ENCODE peak calls at places on chromosomes 4 and X, in four cellular contexts. W is SK-N-SH, D is MM.1S, E is GM23248. A is an unnamed sample.
A peak's percentile ranks its signal among the peaks of the same experiment; 100 is the strongest.

GRCh38 chr4:21893136-21893535 is 55.4 kb downstream of the KCNIP4 start:
- DNase-seq in D (no peak), E (peak; percentile 22), W (no peak), A (no peak)

GRCh38 chr4:103008875-103009729 is 10.4 kb downstream of the SLC9B1 start:
- DNase-seq in D (peak; percentile 72), W (peak; percentile 54), E (peak; percentile 76), A (peak; percentile 78)

GRCh38 chrX:15816453-15816838 is 26.2 kb downstream of the ZRSR2 start:
- DNase-seq in W (no peak), E (peak; percentile 5), D (no peak), A (peak; percentile 51)

GRCh38 chr4:53505947-53506346 is 85.3 kb downstream of the LNX1 start:
- DNase-seq in E (no peak), D (no peak), W (no peak), A (peak; percentile 31)

GRCh38 chr4:46844325-46844917 is 64.6 kb downstream of the COX7B2 start:
- DNase-seq in W (peak; percentile 23), E (peak; percentile 62), D (peak; percentile 79), A (peak; percentile 82)

GRCh38 chr4:184287697-184288255 is 70.1 kb upstream of the ENPP6 start:
- DNase-seq in E (peak; percentile 60), W (no peak), D (peak; percentile 75), A (peak; percentile 29)

GRCh38 chr4:140711910-140712309 is 44.3 kb downstream of the TBC1D9 start:
- DNase-seq in E (no peak), W (no peak), D (no peak), A (peak; percentile 42)

GRCh38 chr4:610411-611261 is 14.7 kb upstream of the PDE6B start:
- DNase-seq in W (no peak), D (no peak), E (peak; percentile 63), A (no peak)

GRCh38 chr4:42237451-42237850 is 85.0 kb upstream of the BEND4 start:
- DNase-seq in W (no peak), E (no peak), D (no peak), A (no peak)

GRCh38 chr4:38759790-38760122 is 23.0 kb downstream of the TLR10 start:
- DNase-seq in W (no peak), D (no peak), E (no peak), A (no peak)

GRCh38 chr4:117983541-117984451 is 50.5 kb upstream of the NDST3 start:
- DNase-seq in E (no peak), D (no peak), W (no peak), A (no peak)

DNA sequence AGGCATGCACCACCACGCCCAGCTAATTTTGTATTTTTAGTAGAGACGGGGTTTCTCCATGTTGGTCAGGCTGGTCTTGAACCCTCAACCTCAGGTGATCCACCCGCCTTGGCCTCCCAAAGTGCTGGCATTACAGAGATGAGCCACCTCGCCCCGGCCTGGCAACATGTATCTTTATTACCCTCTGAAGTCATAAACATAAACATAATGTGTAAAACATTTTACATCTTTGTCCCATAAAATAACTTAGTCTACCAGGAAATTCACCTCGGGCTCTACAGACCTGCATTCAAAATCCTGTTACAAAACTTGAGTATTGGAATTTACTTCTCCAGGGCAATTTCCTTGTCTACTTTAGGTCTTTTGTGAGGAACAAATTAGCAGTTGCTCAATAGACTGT is 68.1 kb upstream of the DUSP21 start:
- DNase-seq in D (no peak), W (no peak), E (no peak), A (no peak)
- H3K9me2 ChIP-seq in D (no peaks in the 10 kb centered on the region), W (no peaks in the 10 kb centered on the region), E (no peaks in the 10 kb centered on the region), A (no peaks in the 10 kb centered on the region)

GRCh38 chr4:65819192-65819591 is 148.9 kb upstream of the EPHA5 start:
- DNase-seq in D (no peak), E (no peak), W (no peak), A (no peak)

GRCh38 chr4:65825121-65825520 is 154.8 kb upstream of the EPHA5 start:
- DNase-seq in D (no peak), W (no peak), E (no peak), A (no peak)
- H3K9me2 ChIP-seq in D (no peaks in the 10 kb centered on the region), W (no peaks in the 10 kb centered on the region), E (no peaks in the 10 kb centered on the region), A (no peaks in the 10 kb centered on the region)

DNA sequence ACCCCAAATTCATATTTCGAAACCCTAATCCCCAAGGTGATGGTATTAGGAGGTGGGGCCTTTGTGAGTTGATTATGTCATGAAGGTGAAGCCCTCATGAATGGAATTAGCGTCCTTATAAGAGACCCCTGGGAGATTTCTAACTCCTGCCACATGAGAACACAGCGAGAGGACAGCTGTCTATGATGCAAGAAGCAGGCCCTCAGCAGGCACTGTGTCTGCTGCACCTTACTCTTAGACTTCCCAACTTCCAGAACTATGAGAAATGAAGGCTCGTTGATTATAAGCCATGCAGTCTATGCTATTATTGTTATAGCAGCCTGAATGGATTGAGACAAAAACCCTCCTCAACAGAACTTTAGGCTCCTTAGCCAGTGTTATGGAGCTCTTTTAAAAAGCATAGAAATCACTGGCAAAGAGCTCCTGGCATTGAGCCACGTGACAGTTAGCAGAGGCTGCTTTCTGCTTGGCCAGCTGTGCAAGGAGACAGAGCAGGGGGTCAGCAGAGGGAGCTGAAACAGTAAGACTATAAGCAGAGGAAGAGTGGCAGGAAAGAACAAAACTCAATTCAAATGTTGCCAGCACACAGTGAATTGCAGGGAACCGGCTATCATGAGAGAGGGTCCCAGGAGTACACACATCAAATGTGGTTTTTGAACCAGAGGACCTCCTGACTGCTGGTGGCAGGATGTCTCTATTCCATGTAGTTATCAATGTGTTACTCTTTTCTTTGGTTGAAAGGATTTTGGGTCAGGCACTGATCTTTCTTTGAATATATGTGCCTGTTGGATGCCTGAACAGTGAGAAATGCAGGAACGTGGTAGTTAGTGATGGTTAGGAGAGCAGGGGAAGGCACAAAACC is 219.3 kb upstream of the FAT1 start:
- DNase-seq in E (peak; percentile 36), D (no peak), W (peak; percentile 33), A (no peak)
- H3K9me2 ChIP-seq in E (no peaks in the 10 kb centered on the region), D (no peaks in the 10 kb centered on the region), W (no peaks in the 10 kb centered on the region), A (peaks cover 5% of the 10 kb centered on the region)

GRCh38 chr4:99612281-99612680 is 37.7 kb downstream of the MTTP start:
- DNase-seq in D (no peak), E (no peak), W (no peak), A (no peak)
- H3K9me2 ChIP-seq in D (no peaks in the 10 kb centered on the region), E (no peaks in the 10 kb centered on the region), W (no peaks in the 10 kb centered on the region), A (peaks cover 4% of the 10 kb centered on the region)

GRCh38 chrX:11887175-11887574 is 129.1 kb downstream of the MSL3 start:
- DNase-seq in D (no peak), W (no peak), E (no peak), A (no peak)

GRCh38 chrX:11886745-11887144 is 128.7 kb downstream of the MSL3 start:
- DNase-seq in W (no peak), E (no peak), D (no peak), A (no peak)

GRCh38 chrX:11881485-11882170 is 123.6 kb downstream of the MSL3 start:
- DNase-seq in D (no peak), E (no peak), W (no peak), A (no peak)
- H3K9me2 ChIP-seq in D (no peaks in the 10 kb centered on the region), E (no peaks in the 10 kb centered on the region), W (no peaks in the 10 kb centered on the region), A (no peaks in the 10 kb centered on the region)

GRCh38 chrX:115589419-115589818 is 28.4 kb downstream of the PLS3 start:
- DNase-seq in W (no peak), D (no peak), E (peak; percentile 38), A (no peak)
- H3K9me2 ChIP-seq in W (no peaks in the 10 kb centered on the region), D (no peaks in the 10 kb centered on the region), E (no peaks in the 10 kb centered on the region), A (no peaks in the 10 kb centered on the region)

GRCh38 chrX:133722756-133723155 is 262.6 kb downstream of the GPC3 start:
- DNase-seq in W (no peak), D (peak; percentile 9), E (no peak), A (no peak)
- H3K9me2 ChIP-seq in W (peaks cover 4% of the 10 kb centered on the region), D (no peaks in the 10 kb centered on the region), E (no peaks in the 10 kb centered on the region), A (no peaks in the 10 kb centered on the region)

DNA sequence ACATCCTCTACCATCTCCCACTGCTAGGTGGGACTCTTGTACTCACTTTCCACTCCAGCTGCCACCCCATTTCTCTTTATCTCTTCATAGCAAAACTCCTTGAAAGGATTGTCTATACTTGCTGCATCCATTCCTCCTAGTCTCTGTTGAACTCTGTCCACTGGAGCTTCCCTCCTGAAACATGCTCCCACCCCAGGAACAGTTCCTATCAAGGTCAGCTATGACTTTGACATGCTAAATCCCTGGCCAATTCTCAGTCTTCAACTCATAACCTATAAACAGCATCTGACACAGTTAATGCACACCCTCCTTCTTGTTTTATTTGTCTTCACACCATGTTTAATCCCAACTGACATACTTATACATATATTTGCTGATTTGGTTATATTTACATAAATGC is 47.8 kb downstream of the SPARCL1 start:
- DNase-seq in E (no peak), D (no peak), W (no peak), A (no peak)
- H3K9me2 ChIP-seq in E (no peaks in the 10 kb centered on the region), D (no peaks in the 10 kb centered on the region), W (no peaks in the 10 kb centered on the region), A (peaks cover 2% of the 10 kb centered on the region)

A was measured in GM23338.